ENCODE peak calls at places on chromosomes 7 and 10, in ten cellular contexts. J is stimulated activated naive CD8-positive, alpha-beta T cell treated with anti-CD3 and anti-CD28 coated beads, Interleukin-15, Interleukin-2, amounts not matched to agents 100 U/mL and 50 U/mL, for 24 hours; Q is T follicular helper cell; P is aorta; Y is HS-5; V is naive thymus-derived CD8-positive, alpha-beta T cell; R is T-cell; X is KBM-7; L is HEK293T; F is gastrocnemius medialis. D is an unnamed sample.

GRCh38 chr10:62543566-62543965 is 169.4 kb downstream of the ZNF365 start:
- DNase-seq in J (no peak), Q (no peak), P (no peak), Y (no peak), V (no peak), R (no peak), X (no peak), L (no peak), F (no peak), D (no peak)

GRCh38 chr7:79882916-79883315 is 251.7 kb upstream of the GNAI1 start:
- DNase-seq in J (no peak), Q (no peak), P (no peak), Y (no peak), V (no peak), R (no peak), X (no peak), L (no peak), F (no peak), D (no peak)

GRCh38 chr7:123867220-123867619 is 22.3 kb downstream of the HYAL4 start:
- DNase-seq in J (no peak), Q (no peak), P (no peak), Y (no peak), V (no peak), R (no peak), X (no peak), L (no peak), F (no peak), D (no peak)

GRCh38 chr7:194257-194995 is 2.1 kb downstream of the FAM20C start:
- DNase-seq in J (no peak), Q (no peak), P (no peak), Y (no peak), V (no peak), R (no peak), X (peak; percentile 23), L (no peak), F (peak; percentile 38), D (no peak)

GRCh38 chr10:131700506-131700905 is 200.3 kb upstream of the PPP2R2D start:
- DNase-seq in J (no peak), Q (no peak), P (no peak), Y (no peak), V (no peak), R (no peak), X (no peak), L (no peak), F (no peak), D (peak; percentile 23)

GRCh38 chr10:28822719-28823464 is 145.6 kb downstream of the BAMBI start:
- DNase-seq in J (no peak), Q (no peak), P (no peak), Y (no peak), V (no peak), R (no peak), X (no peak), L (no peak), F (no peak), D (no peak)

GRCh38 chr10:126842836-126843235 is 62.4 kb upstream of the DOCK1 start:
- DNase-seq in J (no peak), Q (no peak), P (no peak), Y (no peak), V (no peak), R (no peak), X (no peak), L (no peak), F (no peak), D (no peak)

GRCh38 chr10:68696018-68696417 is 25.0 kb upstream of the CCAR1 start:
- DNase-seq in J (no peak), Q (no peak), P (no peak), Y (no peak), V (no peak), R (no peak), X (no peak), L (no peak), F (no peak), D (no peak)

GRCh38 chr7:128872394-128872824 is 9.8 kb downstream of the ATP6V1F start:
- DNase-seq in J (no peak), Q (no peak), P (peak; percentile 40), Y (no peak), V (no peak), R (no peak), X (no peak), L (peak; percentile 30), F (no peak), D (no peak)

GRCh38 chr7:6227294-6227846 is 45.1 kb downstream of the CYTH3 start:
- DNase-seq in J (no peak), Q (no peak), P (no peak), Y (peak; percentile 36), V (no peak), R (no peak), X (no peak), L (no peak), F (no peak), D (no peak)

GRCh38 chr10:128631801-128632241 is 505.6 kb upstream of the MKI67 start:
- DNase-seq in J (no peak), Q (no peak), P (no peak), Y (no peak), V (no peak), R (no peak), X (peak; percentile 30), L (no peak), F (no peak), D (no peak)

GRCh38 chr10:24435374-24435773 is 226.4 kb downstream of the KIAA1217 start:
- DNase-seq in J (no peak), Q (no peak), P (no peak), Y (no peak), V (no peak), R (no peak), X (no peak), L (no peak), F (no peak), D (no peak)

GRCh38 chr10:60208676-60209269 is 180.9 kb downstream of the ANK3 start:
- DNase-seq in J (no peak), Q (no peak), P (no peak), Y (no peak), V (peak; percentile 6), R (no peak), X (peak; percentile 31), L (peak; percentile 20), F (no peak), D (no peak)

GRCh38 chr10:70866424-70866823 is 21.9 kb downstream of the PCBD1 start:
- DNase-seq in J (no peak), Q (no peak), P (peak; percentile 60), Y (no peak), V (no peak), R (no peak), X (no peak), L (no peak), F (no peak), D (no peak)

GRCh38 chr10:88089498-88089897 is 226.1 kb downstream of the PTEN start:
- DNase-seq in J (no peak), Q (no peak), P (peak; percentile 59), Y (no peak), V (no peak), R (no peak), X (no peak), L (no peak), F (no peak), D (no peak)

GRCh38 chr7:50542132-50542531 is 23.1 kb downstream of the DDC start:
- DNase-seq in J (no peak), Q (no peak), P (no peak), Y (no peak), V (no peak), R (no peak), X (no peak), L (no peak), F (no peak), D (no peak)

GRCh38 chr10:70672993-70673928 is 955 bp downstream of the ADAMTS14 start:
- DNase-seq in J (no peak), Q (no peak), P (no peak), Y (no peak), V (no peak), R (no peak), X (peak; percentile 21), L (no peak), F (no peak), D (no peak)

GRCh38 chr10:95246582-95247051 is 44.2 kb downstream of the PDLIM1 start:
- DNase-seq in J (peak; percentile 79), Q (peak; percentile 36), P (peak; percentile 73), Y (peak; percentile 44), V (peak; percentile 44), R (peak; percentile 25), X (peak; percentile 85), L (peak; percentile 82), F (peak; percentile 52), D (peak; percentile 85)

GRCh38 chr7:6530626-6531491 is 20.4 kb downstream of the GRID2IP start:
- DNase-seq in J (peak; percentile 77), Q (peak; percentile 39), P (no peak), Y (no peak), V (peak; percentile 77), R (peak; percentile 51), X (peak; percentile 49), L (peak; percentile 82), F (no peak), D (no peak)

GRCh38 chr7:142257958-142258357 is at the start of gene PRSS58:
- DNase-seq in J (no peak), Q (no peak), P (no peak), Y (no peak), V (no peak), R (no peak), X (no peak), L (no peak), F (no peak), D (no peak)

GRCh38 chr10:59904431-59905065 is 1.8 kb downstream of the CCDC6 start:
- DNase-seq in J (no peak), Q (no peak), P (no peak), Y (no peak), V (peak; percentile 7), R (no peak), X (peak; percentile 61), L (no peak), F (no peak), D (no peak)

GRCh38 chr7:139709460-139709859 is 68.3 kb downstream of the HIPK2 start:
- DNase-seq in J (no peak), Q (no peak), P (no peak), Y (no peak), V (no peak), R (no peak), X (no peak), L (no peak), F (no peak), D (no peak)

GRCh38 chr10:125062244-125063208 is 97.8 kb downstream of the CTBP2 start:
- DNase-seq in J (no peak), Q (no peak), P (no peak), Y (no peak), V (no peak), R (no peak), X (no peak), L (no peak), F (peak; percentile 55), D (no peak)

GRCh38 chr7:132255898-132256297 is 320.4 kb downstream of the PLXNA4 start:
- DNase-seq in J (no peak), Q (no peak), P (peak; percentile 57), Y (no peak), V (no peak), R (no peak), X (no peak), L (no peak), F (no peak), D (peak; percentile 69)

GRCh38 chr10:69750726-69751125 is 51.0 kb upstream of the COL13A1 start:
- DNase-seq in J (no peak), Q (no peak), P (no peak), Y (no peak), V (no peak), R (no peak), X (no peak), L (no peak), F (no peak), D (no peak)